ENCODE peak calls at places on chromosomes 1 and 21, in four cellular contexts. J, E, B and P are unnamed samples.

GRCh38 chr1:118933051-118933781 is 54.9 kb downstream of the TBX15 start:
- DNase-seq in J (no peak), E (no peak), B (no peak), P (no peak)

GRCh38 chr1:156475568-156476500 is 24.7 kb downstream of the MEF2D start:
- DNase-seq in J (no peak), E (peak), B (peak), P (no peak)

GRCh38 chr21:26909972-26910371 is 56.9 kb downstream of the ADAMTS5 start:
- DNase-seq in J (no peak), E (no peak), B (no peak), P (peak)

GRCh38 chr1:230073371-230074035 is 6.5 kb downstream of the GALNT2 start:
- DNase-seq in J (peak), E (no peak), B (no peak), P (peak)

GRCh38 chr1:85151446-85151845 is 49.4 kb downstream of the SYDE2 start:
- DNase-seq in J (no peak), E (no peak), B (no peak), P (no peak)

GRCh38 chr1:224517171-224517570 is 82.6 kb upstream of the WDR26 start:
- DNase-seq in J (no peak), E (no peak), B (no peak), P (no peak)

GRCh38 chr1:220818421-220819173 is 31.9 kb downstream of the MTARC1 start:
- DNase-seq in J (no peak), E (no peak), B (no peak), P (no peak)

GRCh38 chr1:166064324-166064926 is 102.4 kb downstream of the FAM78B start:
- DNase-seq in J (no peak), E (no peak), B (no peak), P (no peak)

GRCh38 chr21:39119696-39120290 is 63.5 kb downstream of the PSMG1 start:
- DNase-seq in J (no peak), E (no peak), B (no peak), P (no peak)

GRCh38 chr1:21552715-21553114 is 43.5 kb downstream of the ALPL start:
- DNase-seq in J (no peak), E (no peak), B (no peak), P (no peak)

GRCh38 chr1:205775717-205776056 is 405 bp upstream of the RAB29 start:
- DNase-seq in J (no peak), E (no peak), B (no peak), P (peak)

GRCh38 chr1:22025368-22026154 is 24.1 kb downstream of the CELA3A start:
- DNase-seq in J (peak), E (peak), B (peak), P (peak)

GRCh38 chr1:228646717-228647522 is 88.4 kb upstream of the RHOU start:
- DNase-seq in J (peak), E (no peak), B (no peak), P (peak)

GRCh38 chr1:59020151-59020997 is 236.5 kb upstream of the JUN start:
- DNase-seq in J (peak), E (no peak), B (peak), P (peak)

GRCh38 chr1:241447056-241447649 is 72.4 kb downstream of the FH start:
- DNase-seq in J (no peak), E (no peak), B (no peak), P (no peak)

GRCh38 chr1:51648180-51649109 is 31.6 kb downstream of the OSBPL9 start:
- DNase-seq in J (no peak), E (peak), B (no peak), P (peak)

GRCh38 chr1:940121-941026 is 16.7 kb downstream of the SAMD11 start:
- DNase-seq in J (peak), E (peak), B (peak), P (peak)

GRCh38 chr21:25002676-25003075 is 604.6 kb downstream of the MRPL39 start:
- DNase-seq in J (no peak), E (no peak), B (no peak), P (no peak)

GRCh38 chr1:46401964-46402626 is 8.0 kb downstream of the FAAH start:
- DNase-seq in J (no peak), E (peak), B (peak), P (no peak)

GRCh38 chr1:219317762-219318353 is 144.2 kb downstream of the LYPLAL1 start:
- DNase-seq in J (no peak), E (no peak), B (no peak), P (no peak)

GRCh38 chr1:29426701-29427279 is 190.5 kb downstream of the PTPRU start:
- DNase-seq in J (no peak), E (no peak), B (peak), P (no peak)

GRCh38 chr1:228471762-228472398 is 15.3 kb upstream of the RNF187 start:
- DNase-seq in J (peak), E (no peak), B (no peak), P (no peak)

GRCh38 chr1:7278045-7278444 is 492.8 kb downstream of the CAMTA1 start:
- DNase-seq in J (no peak), E (no peak), B (no peak), P (no peak)

GRCh38 chr1:227059076-227059475 is 119.0 kb downstream of the COQ8A start:
- DNase-seq in J (no peak), E (no peak), B (no peak), P (no peak)

GRCh38 chr1:22689505-22689904 is 21.1 kb upstream of the EPHB2 start:
- DNase-seq in J (no peak), E (no peak), B (no peak), P (peak)

GRCh38 chr1:185886046-185886445 is 151.9 kb downstream of the HMCN1 start:
- DNase-seq in J (no peak), E (no peak), B (no peak), P (no peak)

GRCh38 chr1:24207709-24208108 is 20.6 kb upstream of the IFNLR1 start:
- DNase-seq in J (no peak), E (no peak), B (no peak), P (no peak)

GRCh38 chr1:165958306-165958705 is 130.9 kb downstream of the UCK2 start:
- DNase-seq in J (no peak), E (no peak), B (no peak), P (no peak)

GRCh38 chr1:73205294-73205973 is 923.1 kb upstream of the NEGR1 start:
- DNase-seq in J (no peak), E (no peak), B (no peak), P (no peak)

GRCh38 chr1:6378096-6378746 is 15.3 kb downstream of the ACOT7 start:
- DNase-seq in J (no peak), E (no peak), B (no peak), P (no peak)

GRCh38 chr1:77084457-77084856 is 134.8 kb downstream of the PIGK start:
- DNase-seq in J (no peak), E (no peak), B (no peak), P (no peak)

GRCh38 chr21:25806053-25806452 is 71.3 kb downstream of the GABPA start:
- DNase-seq in J (no peak), E (no peak), B (no peak), P (no peak)